ENCODE peak calls at places on chromosomes 11 and 22, in four cellular contexts. Y is activated CD8-positive, alpha-beta T cell treated with anti-CD3 and anti-CD28 coated beads, Interleukin-2, amount 10 ng/mL, durations not matched to agents 7 days and 5 days; K is WTC11; U is glomerular endothelial cell. P is an unnamed sample.

GRCh38 chr11:76248210-76248609 is 41.9 kb upstream of the WNT11 start:
- DNase-seq in U (no peak), K (peak), Y (no peak), P (no peak)

GRCh38 chr22:35930933-35931332 is 97.7 kb downstream of the RBFOX2 start:
- DNase-seq in U (peak), K (no peak), Y (no peak), P (no peak)

GRCh38 chr11:66100272-66101037 is 30.4 kb downstream of the PACS1 start:
- DNase-seq in U (no peak), K (no peak), Y (peak), P (peak)

GRCh38 chr11:12662101-12662500 is 12.1 kb upstream of the TEAD1 start:
- DNase-seq in Y (no peak), K (no peak), U (no peak), P (no peak)

GRCh38 chr11:71286701-71287643 is 34.6 kb upstream of the SHANK2 start:
- DNase-seq in U (no peak), K (peak), Y (no peak), P (no peak)

GRCh38 chr11:132874638-132875037 is 657.7 kb downstream of the OPCML start:
- DNase-seq in U (no peak), K (no peak), Y (no peak), P (no peak)

GRCh38 chr11:80598905-80599304 is 1158.1 kb upstream of the TENM4 start:
- DNase-seq in K (no peak), Y (no peak), U (no peak), P (no peak)

GRCh38 chr22:19824197-19825015 is 30.3 kb downstream of the GNB1L start:
- DNase-seq in U (no peak), K (no peak), Y (no peak), P (no peak)

GRCh38 chr11:64996710-64997380 is at the start of gene BATF2:
- DNase-seq in U (no peak), Y (peak), K (peak), P (peak)

GRCh38 chr11:62611705-62612365 is 740 bp downstream of the EML3 start:
- DNase-seq in K (peak), Y (peak), U (no peak), P (no peak)

GRCh38 chr11:2557381-2557780 is 112.6 kb downstream of the KCNQ1 start:
- DNase-seq in K (no peak), U (no peak), Y (no peak), P (no peak)

GRCh38 chr11:36060926-36061325 is 117.1 kb downstream of the LDLRAD3 start:
- DNase-seq in Y (no peak), U (no peak), K (no peak), P (no peak)

GRCh38 chr11:73579641-73580434 is 18.1 kb downstream of the FAM168A start:
- DNase-seq in U (no peak), Y (no peak), K (no peak), P (no peak)

GRCh38 chr11:109939176-109939810 is 153.9 kb upstream of the ZC3H12C start:
- DNase-seq in Y (no peak), U (peak), K (no peak), P (no peak)

GRCh38 chr22:20635227-20635591 is 127.8 kb downstream of the MED15 start:
- DNase-seq in U (no peak), Y (no peak), K (no peak), P (no peak)

GRCh38 chr22:46522743-46523300 is 14.6 kb downstream of the CELSR1 start:
- DNase-seq in U (no peak), K (no peak), Y (no peak), P (no peak)

GRCh38 chr22:42468841-42469240 is 36.6 kb upstream of the NFAM1 start:
- DNase-seq in Y (no peak), K (no peak), U (no peak), P (no peak)

GRCh38 chr11:47532597-47533213 is 20.2 kb downstream of the CELF1 start:
- DNase-seq in Y (no peak), U (no peak), K (no peak), P (no peak)

P was measured in activated CD4-positive, alpha-beta memory T cell treated with anti-CD3 and anti-CD28 coated beads, Interleukin-2, amount 10 ng/mL, durations not matched to agents 7 days and 5 days.